ENCODE peak calls at places on chromosomes 6 and 20, in seven cellular contexts. One of them, this sample, is unnamed.
A peak's percentile ranks its signal among the peaks of the same experiment; 100 is the strongest.

GRCh38 chr6:17258763-17259162 is 22.4 kb upstream of the RBM24 start:
- DNase-seq in EL: no peak
- DNase-seq in progenitor cell of endocrine pancreas: no peak
- DNase-seq in RPMI7951: no peak
- DNase-seq in NCI-H2029: no peak
- DNase-seq in ovary: no peak
- DNase-seq in activated CD4-positive, alpha-beta T cell treated with anti-CD3 and anti-CD28 coated beads, Interleukin-2, amount 10 ng/mL, durations not matched to agents 7 days and 5 days: no peak
- DNase-seq in this sample: no peak

GRCh38 chr20:21166801-21167200 is 40.9 kb downstream of the KIZ start:
- DNase-seq in EL: peak; percentile 17
- DNase-seq in progenitor cell of endocrine pancreas: no peak
- DNase-seq in RPMI7951: peak; percentile 32
- DNase-seq in ovary: no peak
- DNase-seq in NCI-H2029: no peak
- DNase-seq in activated CD4-positive, alpha-beta T cell treated with anti-CD3 and anti-CD28 coated beads, Interleukin-2, amount 10 ng/mL, durations not matched to agents 7 days and 5 days: peak; percentile 43
- DNase-seq in this sample: no peak

GRCh38 chr20:60253471-60253870 is 295.2 kb downstream of the CDH26 start:
- DNase-seq in progenitor cell of endocrine pancreas: no peak
- DNase-seq in activated CD4-positive, alpha-beta T cell treated with anti-CD3 and anti-CD28 coated beads, Interleukin-2, amount 10 ng/mL, durations not matched to agents 7 days and 5 days: no peak
- DNase-seq in ovary: no peak
- DNase-seq in NCI-H2029: no peak
- DNase-seq in EL: no peak
- DNase-seq in RPMI7951: no peak
- DNase-seq in this sample: no peak

GRCh38 chr6:1558388-1558787 is 51.3 kb upstream of the FOXC1 start:
- DNase-seq in progenitor cell of endocrine pancreas: no peak
- DNase-seq in ovary: no peak
- DNase-seq in EL: peak; percentile 25
- DNase-seq in NCI-H2029: no peak
- DNase-seq in RPMI7951: peak; percentile 32
- DNase-seq in activated CD4-positive, alpha-beta T cell treated with anti-CD3 and anti-CD28 coated beads, Interleukin-2, amount 10 ng/mL, durations not matched to agents 7 days and 5 days: no peak
- DNase-seq in this sample: no peak

GRCh38 chr6:19380287-19380686 is 456.9 kb upstream of the ID4 start:
- DNase-seq in EL: peak; percentile 21
- DNase-seq in activated CD4-positive, alpha-beta T cell treated with anti-CD3 and anti-CD28 coated beads, Interleukin-2, amount 10 ng/mL, durations not matched to agents 7 days and 5 days: no peak
- DNase-seq in progenitor cell of endocrine pancreas: no peak
- DNase-seq in RPMI7951: no peak
- DNase-seq in ovary: no peak
- DNase-seq in NCI-H2029: no peak
- DNase-seq in this sample: no peak

GRCh38 chr20:14069796-14070195 is 74.5 kb downstream of the MACROD2 start:
- DNase-seq in NCI-H2029: no peak
- DNase-seq in progenitor cell of endocrine pancreas: no peak
- DNase-seq in activated CD4-positive, alpha-beta T cell treated with anti-CD3 and anti-CD28 coated beads, Interleukin-2, amount 10 ng/mL, durations not matched to agents 7 days and 5 days: no peak
- DNase-seq in RPMI7951: peak; percentile 74
- DNase-seq in ovary: no peak
- DNase-seq in EL: peak; percentile 15
- DNase-seq in this sample: no peak

GRCh38 chr6:217048-217659 is 75.1 kb upstream of the DUSP22 start:
- DNase-seq in RPMI7951: no peak
- DNase-seq in activated CD4-positive, alpha-beta T cell treated with anti-CD3 and anti-CD28 coated beads, Interleukin-2, amount 10 ng/mL, durations not matched to agents 7 days and 5 days: no peak
- DNase-seq in ovary: no peak
- DNase-seq in progenitor cell of endocrine pancreas: no peak
- DNase-seq in NCI-H2029: no peak
- DNase-seq in EL: no peak
- DNase-seq in this sample: peak; percentile 44

GRCh38 chr20:61436268-61436667 is 184.2 kb downstream of the CDH4 start:
- DNase-seq in ovary: no peak
- DNase-seq in activated CD4-positive, alpha-beta T cell treated with anti-CD3 and anti-CD28 coated beads, Interleukin-2, amount 10 ng/mL, durations not matched to agents 7 days and 5 days: no peak
- DNase-seq in NCI-H2029: no peak
- DNase-seq in RPMI7951: peak; percentile 51
- DNase-seq in EL: peak; percentile 52
- DNase-seq in progenitor cell of endocrine pancreas: no peak
- DNase-seq in this sample: no peak

GRCh38 chr6:5282191-5282623 is 20.9 kb downstream of the FARS2 start:
- DNase-seq in activated CD4-positive, alpha-beta T cell treated with anti-CD3 and anti-CD28 coated beads, Interleukin-2, amount 10 ng/mL, durations not matched to agents 7 days and 5 days: no peak
- DNase-seq in NCI-H2029: no peak
- DNase-seq in RPMI7951: no peak
- DNase-seq in progenitor cell of endocrine pancreas: no peak
- DNase-seq in ovary: no peak
- DNase-seq in EL: no peak
- DNase-seq in this sample: no peak

GRCh38 chr20:54137115-54137514 is 36.7 kb downstream of the CYP24A1 start:
- DNase-seq in NCI-H2029: no peak
- DNase-seq in ovary: no peak
- DNase-seq in RPMI7951: peak; percentile 84
- DNase-seq in progenitor cell of endocrine pancreas: no peak
- DNase-seq in activated CD4-positive, alpha-beta T cell treated with anti-CD3 and anti-CD28 coated beads, Interleukin-2, amount 10 ng/mL, durations not matched to agents 7 days and 5 days: no peak
- DNase-seq in EL: peak; percentile 14
- DNase-seq in this sample: no peak

GRCh38 chr6:34011298-34011697 is 134.6 kb downstream of the GRM4 start:
- DNase-seq in activated CD4-positive, alpha-beta T cell treated with anti-CD3 and anti-CD28 coated beads, Interleukin-2, amount 10 ng/mL, durations not matched to agents 7 days and 5 days: no peak
- DNase-seq in EL: no peak
- DNase-seq in ovary: no peak
- DNase-seq in NCI-H2029: no peak
- DNase-seq in RPMI7951: no peak
- DNase-seq in progenitor cell of endocrine pancreas: no peak
- DNase-seq in this sample: no peak

GRCh38 chr6:156379392-156379910 is 397.7 kb upstream of the ARID1B start:
- DNase-seq in NCI-H2029: no peak
- DNase-seq in EL: peak; percentile 57
- DNase-seq in RPMI7951: peak; percentile 58
- DNase-seq in activated CD4-positive, alpha-beta T cell treated with anti-CD3 and anti-CD28 coated beads, Interleukin-2, amount 10 ng/mL, durations not matched to agents 7 days and 5 days: no peak
- DNase-seq in ovary: no peak
- DNase-seq in progenitor cell of endocrine pancreas: no peak
- DNase-seq in this sample: no peak

GRCh38 chr6:116536216-116536621 is 9.3 kb downstream of the TRAPPC3L start:
- DNase-seq in NCI-H2029: peak; percentile 100
- DNase-seq in ovary: no peak
- DNase-seq in progenitor cell of endocrine pancreas: no peak
- DNase-seq in EL: peak; percentile 70
- DNase-seq in activated CD4-positive, alpha-beta T cell treated with anti-CD3 and anti-CD28 coated beads, Interleukin-2, amount 10 ng/mL, durations not matched to agents 7 days and 5 days: peak; percentile 54
- DNase-seq in RPMI7951: peak; percentile 67
- DNase-seq in this sample: no peak

GRCh38 chr20:32252189-32252588 is 25.3 kb upstream of the KIF3B start:
- DNase-seq in RPMI7951: no peak
- DNase-seq in NCI-H2029: no peak
- DNase-seq in EL: no peak
- DNase-seq in progenitor cell of endocrine pancreas: no peak
- DNase-seq in activated CD4-positive, alpha-beta T cell treated with anti-CD3 and anti-CD28 coated beads, Interleukin-2, amount 10 ng/mL, durations not matched to agents 7 days and 5 days: peak; percentile 38
- DNase-seq in ovary: no peak
- DNase-seq in this sample: no peak

GRCh38 chr6:96811670-96812069 is 25.6 kb downstream of the GPR63 start:
- DNase-seq in NCI-H2029: no peak
- DNase-seq in ovary: no peak
- DNase-seq in RPMI7951: no peak
- DNase-seq in progenitor cell of endocrine pancreas: no peak
- DNase-seq in activated CD4-positive, alpha-beta T cell treated with anti-CD3 and anti-CD28 coated beads, Interleukin-2, amount 10 ng/mL, durations not matched to agents 7 days and 5 days: no peak
- DNase-seq in EL: no peak
- DNase-seq in this sample: no peak

GRCh38 chr6:139060332-139060731 is 31.8 kb downstream of the ABRACL start:
- DNase-seq in RPMI7951: peak; percentile 55
- DNase-seq in progenitor cell of endocrine pancreas: no peak
- DNase-seq in activated CD4-positive, alpha-beta T cell treated with anti-CD3 and anti-CD28 coated beads, Interleukin-2, amount 10 ng/mL, durations not matched to agents 7 days and 5 days: no peak
- DNase-seq in ovary: no peak
- DNase-seq in EL: peak; percentile 56
- DNase-seq in NCI-H2029: no peak
- DNase-seq in this sample: no peak

GRCh38 chr20:22824077-22824476 is 211.0 kb upstream of the SSTR4 start:
- DNase-seq in NCI-H2029: no peak
- DNase-seq in RPMI7951: no peak
- DNase-seq in progenitor cell of endocrine pancreas: no peak
- DNase-seq in EL: no peak
- DNase-seq in ovary: no peak
- DNase-seq in activated CD4-positive, alpha-beta T cell treated with anti-CD3 and anti-CD28 coated beads, Interleukin-2, amount 10 ng/mL, durations not matched to agents 7 days and 5 days: no peak
- DNase-seq in this sample: no peak

GRCh38 chr6:14887986-14888574 is 357.8 kb upstream of the JARID2 start:
- DNase-seq in NCI-H2029: no peak
- DNase-seq in ovary: no peak
- DNase-seq in activated CD4-positive, alpha-beta T cell treated with anti-CD3 and anti-CD28 coated beads, Interleukin-2, amount 10 ng/mL, durations not matched to agents 7 days and 5 days: no peak
- DNase-seq in RPMI7951: no peak
- DNase-seq in EL: no peak
- DNase-seq in progenitor cell of endocrine pancreas: no peak
- DNase-seq in this sample: no peak

GRCh38 chr20:10902836-10903410 is 229.1 kb upstream of the JAG1 start:
- DNase-seq in EL: no peak
- DNase-seq in NCI-H2029: no peak
- DNase-seq in progenitor cell of endocrine pancreas: no peak
- DNase-seq in ovary: no peak
- DNase-seq in activated CD4-positive, alpha-beta T cell treated with anti-CD3 and anti-CD28 coated beads, Interleukin-2, amount 10 ng/mL, durations not matched to agents 7 days and 5 days: no peak
- DNase-seq in RPMI7951: no peak
- DNase-seq in this sample: no peak

GRCh38 chr20:50404419-50405234 is 105.6 kb upstream of the PTPN1 start:
- DNase-seq in NCI-H2029: no peak
- DNase-seq in activated CD4-positive, alpha-beta T cell treated with anti-CD3 and anti-CD28 coated beads, Interleukin-2, amount 10 ng/mL, durations not matched to agents 7 days and 5 days: no peak
- DNase-seq in progenitor cell of endocrine pancreas: no peak
- DNase-seq in ovary: no peak
- DNase-seq in RPMI7951: no peak
- DNase-seq in EL: no peak
- DNase-seq in this sample: no peak

GRCh38 chr6:112231609-112232060 is 22.7 kb downstream of the LAMA4 start:
- DNase-seq in RPMI7951: peak; percentile 65
- DNase-seq in activated CD4-positive, alpha-beta T cell treated with anti-CD3 and anti-CD28 coated beads, Interleukin-2, amount 10 ng/mL, durations not matched to agents 7 days and 5 days: no peak
- DNase-seq in ovary: no peak
- DNase-seq in progenitor cell of endocrine pancreas: no peak
- DNase-seq in NCI-H2029: peak; percentile 90
- DNase-seq in EL: peak; percentile 44
- DNase-seq in this sample: no peak

GRCh38 chr20:10524034-10524476 is 89.0 kb downstream of the SLX4IP start:
- DNase-seq in progenitor cell of endocrine pancreas: no peak
- DNase-seq in ovary: no peak
- DNase-seq in RPMI7951: no peak
- DNase-seq in activated CD4-positive, alpha-beta T cell treated with anti-CD3 and anti-CD28 coated beads, Interleukin-2, amount 10 ng/mL, durations not matched to agents 7 days and 5 days: no peak
- DNase-seq in EL: no peak
- DNase-seq in NCI-H2029: peak; percentile 19
- DNase-seq in this sample: peak; percentile 60

GRCh38 chr20:33908351-33908750 is 85.4 kb upstream of the RALY start:
- DNase-seq in progenitor cell of endocrine pancreas: no peak
- DNase-seq in RPMI7951: peak; percentile 90
- DNase-seq in ovary: no peak
- DNase-seq in NCI-H2029: no peak
- DNase-seq in EL: peak; percentile 85
- DNase-seq in activated CD4-positive, alpha-beta T cell treated with anti-CD3 and anti-CD28 coated beads, Interleukin-2, amount 10 ng/mL, durations not matched to agents 7 days and 5 days: no peak
- DNase-seq in this sample: no peak

GRCh38 chr6:114007451-114007953 is 36.6 kb upstream of the HDAC2 start:
- DNase-seq in ovary: no peak
- DNase-seq in activated CD4-positive, alpha-beta T cell treated with anti-CD3 and anti-CD28 coated beads, Interleukin-2, amount 10 ng/mL, durations not matched to agents 7 days and 5 days: peak; percentile 62
- DNase-seq in RPMI7951: peak; percentile 89
- DNase-seq in progenitor cell of endocrine pancreas: no peak
- DNase-seq in EL: no peak
- DNase-seq in NCI-H2029: no peak
- DNase-seq in this sample: no peak

GRCh38 chr20:12153616-12154015 is 235.9 kb downstream of the BTBD3 start:
- DNase-seq in ovary: no peak
- DNase-seq in progenitor cell of endocrine pancreas: no peak
- DNase-seq in activated CD4-positive, alpha-beta T cell treated with anti-CD3 and anti-CD28 coated beads, Interleukin-2, amount 10 ng/mL, durations not matched to agents 7 days and 5 days: no peak
- DNase-seq in EL: no peak
- DNase-seq in NCI-H2029: no peak
- DNase-seq in RPMI7951: peak; percentile 96
- DNase-seq in this sample: no peak

GRCh38 chr6:91278416-91278815 is 691.5 kb upstream of the MAP3K7 start:
- DNase-seq in RPMI7951: no peak
- DNase-seq in EL: no peak
- DNase-seq in progenitor cell of endocrine pancreas: no peak
- DNase-seq in NCI-H2029: no peak
- DNase-seq in activated CD4-positive, alpha-beta T cell treated with anti-CD3 and anti-CD28 coated beads, Interleukin-2, amount 10 ng/mL, durations not matched to agents 7 days and 5 days: no peak
- DNase-seq in ovary: no peak
- DNase-seq in this sample: no peak

GRCh38 chr6:69763763-69764162 is 33.0 kb downstream of the LMBRD1 start:
- DNase-seq in NCI-H2029: no peak
- DNase-seq in activated CD4-positive, alpha-beta T cell treated with anti-CD3 and anti-CD28 coated beads, Interleukin-2, amount 10 ng/mL, durations not matched to agents 7 days and 5 days: no peak
- DNase-seq in RPMI7951: no peak
- DNase-seq in ovary: no peak
- DNase-seq in EL: no peak
- DNase-seq in progenitor cell of endocrine pancreas: no peak
- DNase-seq in this sample: no peak

This sample was measured in transverse colon.